ENCODE peak calls at places on chromosome 12, in nine cellular contexts. B is stimulated activated CD8-positive, alpha-beta memory T cell treated with anti-CD3 and anti-CD28 coated beads, Interleukin-7, amount 100 ng/mL, for 4 hours; K is H1; A is AG08396; H is foreskin keratinocyte; C is EL; D is activated CD4-positive, alpha-beta T cell treated with anti-CD3 and anti-CD28 coated beads for 48 hours; W is tibial artery; V is activated gamma-delta T cell treated with Interleukin-2 at 50 U/mL for 16 hours. X is an unnamed sample.

GRCh38 chr12:90322006-90322405 is 613.4 kb upstream of the ATP2B1 start:
- DNase-seq in B (no peak), K (no peak), A (no peak), H (no peak), C (no peak), D (no peak), W (no peak), V (no peak), X (no peak)

GRCh38 chr12:5480953-5481300 is 49.0 kb downstream of the NTF3 start:
- DNase-seq in B (no peak), K (no peak), A (peak), H (no peak), C (no peak), D (no peak), W (no peak), V (no peak), X (no peak)

GRCh38 chr12:105109465-105110212 is 2.1 kb downstream of the WASHC4 start:
- DNase-seq in B (no peak), K (no peak), A (no peak), H (peak), C (peak), D (no peak), W (no peak), V (no peak), X (no peak)

GRCh38 chr12:74599932-74600331 is 62.3 kb downstream of the ATXN7L3B start:
- DNase-seq in B (no peak), K (no peak), A (no peak), H (no peak), C (no peak), D (no peak), W (no peak), V (no peak), X (no peak)

GRCh38 chr12:56130876-56131275 is 2.8 kb downstream of the ESYT1 start:
- DNase-seq in B (no peak), K (no peak), A (no peak), H (no peak), C (no peak), D (no peak), W (no peak), V (no peak), X (no peak)

GRCh38 chr12:42234970-42235369 is 3.1 kb downstream of the YAF2 start:
- DNase-seq in B (no peak), K (no peak), A (no peak), H (no peak), C (no peak), D (no peak), W (no peak), V (no peak), X (no peak)

GRCh38 chr12:11757095-11757494 is 107.6 kb downstream of the ETV6 start:
- DNase-seq in B (no peak), K (no peak), A (no peak), H (no peak), C (no peak), D (no peak), W (no peak), V (no peak), X (no peak)

GRCh38 chr12:103836345-103836744 is 4.7 kb downstream of the NT5DC3 start:
- DNase-seq in B (no peak), K (no peak), A (no peak), H (no peak), C (no peak), D (no peak), W (no peak), V (no peak), X (no peak)

GRCh38 chr12:113414519-113415038 is 7.6 kb upstream of the SDSL start:
- DNase-seq in B (no peak), K (no peak), A (no peak), H (no peak), C (no peak), D (no peak), W (no peak), V (no peak), X (no peak)

GRCh38 chr12:93742086-93742934 is 65.1 kb downstream of the CRADD start:
- DNase-seq in B (peak), K (peak), A (peak), H (peak), C (peak), D (peak), W (peak), V (peak), X (peak)

GRCh38 chr12:114275937-114276785 is 129.8 kb downstream of the TBX5 start:
- DNase-seq in B (no peak), K (no peak), A (no peak), H (no peak), C (no peak), D (no peak), W (no peak), V (no peak), X (peak)